ENCODE peak calls at places on chromosomes 4 and X, in eight cellular contexts. S is effector CD4-positive, alpha-beta T cell; Y is HCEC 1CT; N is lower lobe of right lung; E is activated CD4-positive, alpha-beta T cell treated with anti-CD3 and anti-CD28 coated beads, Interleukin-2, amount 50 U/mL, for 1 hour; H is tibial nerve; A is nephron progenitor cell; I is stimulated activated CD4-positive, alpha-beta T cell treated with anti-CD3 and anti-CD28 coated beads, TNF-alpha, amount 100 ng/mL, for 4 hours. C is an unnamed sample.

GRCh38 chrX:47047989-47048388 is 30.3 kb upstream of the RGN start:
- DNase-seq in S (no peak), Y (peak; percentile 3), N (no peak), E (no peak), H (no peak), A (no peak), I (no peak), C (no peak)

GRCh38 chrX:143462696-143463095 is 54.6 kb downstream of the SPANXN3 start:
- DNase-seq in S (no peak), Y (no peak), N (no peak), E (no peak), H (no peak), A (peak; percentile 2), I (no peak), C (no peak)

GRCh38 chr4:23788460-23788859 is 101.4 kb downstream of the PPARGC1A start:
- DNase-seq in S (no peak), Y (peak; percentile 54), N (no peak), E (no peak), H (no peak), A (no peak), I (no peak), C (no peak)

GRCh38 chr4:5752803-5753184 is 41.8 kb downstream of the EVC start:
- DNase-seq in S (no peak), Y (peak; percentile 13), N (no peak), E (no peak), H (no peak), A (peak; percentile 13), I (no peak), C (no peak)

GRCh38 chr4:124641715-124642380 is 70.7 kb downstream of the ANKRD50 start:
- DNase-seq in S (no peak), Y (peak; percentile 75), N (no peak), E (no peak), H (no peak), A (no peak), I (no peak), C (no peak)

GRCh38 chr4:169272265-169272886 is 1.6 kb upstream of the SH3RF1 start:
- DNase-seq in S (no peak), Y (peak; percentile 41), N (no peak), E (no peak), H (no peak), A (no peak), I (no peak), C (no peak)

GRCh38 chr4:134215636-134216340 is 14.2 kb upstream of the PABPC4L start:
- DNase-seq in S (no peak), Y (no peak), N (no peak), E (no peak), H (no peak), A (no peak), I (no peak), C (no peak)

GRCh38 chrX:41184312-41184711 is 99.1 kb downstream of the USP9X start:
- DNase-seq in S (no peak), Y (no peak), N (no peak), E (no peak), H (no peak), A (no peak), I (no peak), C (no peak)

GRCh38 chr4:69750346-69750745 is 10.1 kb downstream of the SULT1B1 start:
- DNase-seq in S (no peak), Y (no peak), N (no peak), E (no peak), H (no peak), A (no peak), I (no peak), C (no peak)

GRCh38 chr4:170940043-170940724 is 850.4 kb upstream of the AADAT start:
- DNase-seq in S (no peak), Y (no peak), N (no peak), E (no peak), H (no peak), A (peak; percentile 5), I (no peak), C (no peak)

GRCh38 chr4:154711522-154711921 is 32.3 kb upstream of the LRAT start:
- DNase-seq in S (no peak), Y (no peak), N (no peak), E (no peak), H (no peak), A (no peak), I (no peak), C (no peak)